ENCODE peak calls at places on chromosomes 11 and 22, in ten cellular contexts. B is A549, D is body of pancreas, U is stomach, X is uterus, E is spleen, T is tibial nerve, H is IMR-90, K is adrenal gland, N is HCT116. R is an unnamed sample.
A peak's percentile ranks its signal among the peaks of the same experiment; 100 is the strongest.

GRCh38 chr11:75663808-75664207 is 5.0 kb downstream of the MAP6 start:
- DNase-seq in B (no peak), D (no peak), U (no peak), X (no peak), E (no peak), T (no peak), H (no peak), K (no peak), N (no peak), R (no peak)

GRCh38 chr22:17777005-17777716 is 2.9 kb upstream of the BID start:
- DNase-seq in B (no peak), D (no peak), U (peak; percentile 55), X (no peak), E (peak; percentile 93), T (no peak), H (no peak), K (peak; percentile 77), N (no peak), R (no peak)

GRCh38 chr11:79116600-79116999 is 324.2 kb downstream of the TENM4 start:
- DNase-seq in B (no peak), D (no peak), U (no peak), X (no peak), E (no peak), T (no peak), H (no peak), K (no peak), N (no peak), R (no peak)

GRCh38 chr11:115008774-115009173 is 330.4 kb downstream of the NXPE2 start:
- DNase-seq in B (no peak), D (no peak), U (no peak), X (no peak), E (no peak), T (no peak), H (no peak), K (no peak), N (no peak), R (no peak)

GRCh38 chr22:45240137-45240809 is 421 bp downstream of the KIAA0930 start:
- DNase-seq in B (no peak), D (peak; percentile 48), U (no peak), X (peak; percentile 34), E (peak; percentile 92), T (no peak), H (no peak), K (no peak), N (no peak), R (no peak)

GRCh38 chr11:130156108-130157022 is 3.2 kb upstream of the ST14 start:
- DNase-seq in B (peak; percentile 28), D (no peak), U (no peak), X (no peak), E (no peak), T (no peak), H (no peak), K (no peak), N (no peak), R (no peak)

GRCh38 chr11:129720994-129721393 is 94.7 kb upstream of the TMEM45B start:
- DNase-seq in B (no peak), D (no peak), U (no peak), X (no peak), E (no peak), T (no peak), H (no peak), K (no peak), N (no peak), R (no peak)

GRCh38 chr22:45671051-45671782 is 417 bp upstream of the ATXN10 start:
- DNase-seq in B (no peak), D (no peak), U (no peak), X (peak; percentile 54), E (peak; percentile 75), T (no peak), H (no peak), K (no peak), N (no peak), R (peak; percentile 47)

GRCh38 chr11:8081591-8082021 is 595 bp downstream of the TUB start:
- DNase-seq in B (no peak), D (no peak), U (no peak), X (no peak), E (peak; percentile 65), T (no peak), H (peak; percentile 22), K (no peak), N (no peak), R (no peak)

GRCh38 chr11:8082391-8083087 is 1.5 kb downstream of the TUB start:
- DNase-seq in B (peak; percentile 21), D (no peak), U (no peak), X (peak; percentile 58), E (peak; percentile 62), T (no peak), H (no peak), K (peak; percentile 88), N (no peak), R (peak; percentile 48)

GRCh38 chr11:8080069-8080670 is 841 bp upstream of the TUB start:
- DNase-seq in B (no peak), D (no peak), U (no peak), X (no peak), E (no peak), T (no peak), H (no peak), K (no peak), N (no peak), R (no peak)

GRCh38 chr11:8079111-8079675 is 1.8 kb upstream of the TUB start:
- DNase-seq in B (no peak), D (no peak), U (no peak), X (no peak), E (no peak), T (no peak), H (no peak), K (no peak), N (no peak), R (no peak)

DNA sequence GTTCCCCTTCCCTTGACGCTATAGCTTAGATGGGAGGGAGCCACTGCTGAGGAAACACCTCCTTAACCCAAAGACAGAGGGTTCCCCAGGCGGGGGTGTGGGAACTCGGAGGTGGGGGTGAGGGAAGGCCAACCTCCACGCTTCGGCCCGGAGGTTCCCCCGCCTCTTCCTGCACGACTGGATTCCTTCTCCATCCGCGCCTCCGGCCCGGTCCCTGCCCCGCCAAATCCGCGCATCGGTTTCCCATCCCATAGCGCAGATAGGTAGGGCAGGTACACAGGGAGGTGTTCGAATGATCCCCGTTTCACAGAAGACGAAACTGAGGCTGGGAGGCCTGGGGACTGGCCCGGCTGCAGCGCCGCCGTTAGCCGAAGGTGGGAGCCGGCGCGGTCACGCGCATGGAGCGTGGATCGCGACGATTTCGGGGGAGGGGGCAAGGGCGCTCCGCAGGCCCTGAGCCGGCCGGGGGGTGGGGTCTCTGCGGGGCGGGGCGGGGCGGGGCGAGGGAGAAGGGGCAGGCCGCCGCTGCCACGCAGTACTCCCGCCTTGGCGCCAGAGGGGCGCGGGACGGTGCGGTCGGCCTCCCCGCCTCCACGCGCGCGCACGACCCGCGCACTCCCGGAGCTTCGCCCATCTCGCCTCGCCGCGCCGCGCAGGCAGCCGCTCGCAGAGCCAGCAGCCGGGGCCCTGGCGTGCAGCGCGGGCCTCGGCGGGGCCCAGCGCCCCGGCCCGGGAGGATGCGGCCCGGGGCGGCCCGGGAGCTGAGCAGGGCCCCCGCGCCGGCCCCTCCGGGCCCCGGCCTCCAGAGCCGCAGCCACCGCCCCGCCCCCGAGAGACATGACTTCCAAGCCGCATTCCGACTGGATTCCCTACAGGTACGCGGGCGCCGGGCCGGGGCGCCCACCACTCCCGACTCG is at the start of gene TUB:
- DNase-seq in B (peak; percentile 65), D (no peak), U (peak; percentile 26), X (no peak), E (peak; percentile 61), T (no peak), H (no peak), K (no peak), N (no peak), R (peak; percentile 64)
- TF ChIP-seq POLR2A in B (peak; percentile 41), D (no peak), U (no peak), X (no peak), E (no peak), T (no peak), H (no peak), K (no peak), N (no peak), R (no peak)

GRCh38 chr11:8531312-8531711 is 62.7 kb downstream of the STK33 start:
- DNase-seq in B (no peak), D (no peak), U (no peak), X (no peak), E (no peak), T (no peak), H (no peak), K (no peak), N (no peak), R (no peak)

GRCh38 chr11:8532475-8532874 is 61.6 kb downstream of the STK33 start:
- DNase-seq in B (no peak), D (no peak), U (no peak), X (no peak), E (no peak), T (no peak), H (no peak), K (no peak), N (no peak), R (no peak)

GRCh38 chr11:8527939-8528338 is 66.1 kb downstream of the STK33 start:
- DNase-seq in B (no peak), D (no peak), U (no peak), X (no peak), E (no peak), T (no peak), H (no peak), K (no peak), N (no peak), R (no peak)

GRCh38 chr11:8531982-8532381 is 62.0 kb downstream of the STK33 start:
- DNase-seq in B (no peak), D (no peak), U (no peak), X (no peak), E (no peak), T (no peak), H (no peak), K (no peak), N (no peak), R (no peak)

GRCh38 chr11:8533332-8533731 is 60.7 kb downstream of the STK33 start:
- DNase-seq in B (no peak), D (no peak), U (no peak), X (no peak), E (no peak), T (no peak), H (no peak), K (no peak), N (no peak), R (no peak)
- H3K4me1 ChIP-seq in B (no peaks in the 10 kb centered on the region), D (no peaks in the 10 kb centered on the region), U (no peaks in the 10 kb centered on the region), X (no peaks in the 10 kb centered on the region), E (peaks cover 21% of the 10 kb centered on the region), T (no peaks in the 10 kb centered on the region), H (no peaks in the 10 kb centered on the region), K (no peaks in the 10 kb centered on the region), N (no peaks in the 10 kb centered on the region), R (no peaks in the 10 kb centered on the region)

GRCh38 chr11:65779919-65780769 is 632 bp downstream of the AP5B1 start:
- DNase-seq in B (peak; percentile 76), D (peak; percentile 88), U (peak; percentile 86), X (peak; percentile 39), E (peak; percentile 96), T (peak; percentile 56), H (peak; percentile 67), K (peak; percentile 87), N (peak; percentile 64), R (peak; percentile 75)
- TF ChIP-seq POLR2A in B (peak; percentile 49), D (peak; percentile 80), U (no peak), X (no peak), E (no peak), T (no peak), H (no peak), K (peak; percentile 53), N (no peak), R (no peak)

DNA sequence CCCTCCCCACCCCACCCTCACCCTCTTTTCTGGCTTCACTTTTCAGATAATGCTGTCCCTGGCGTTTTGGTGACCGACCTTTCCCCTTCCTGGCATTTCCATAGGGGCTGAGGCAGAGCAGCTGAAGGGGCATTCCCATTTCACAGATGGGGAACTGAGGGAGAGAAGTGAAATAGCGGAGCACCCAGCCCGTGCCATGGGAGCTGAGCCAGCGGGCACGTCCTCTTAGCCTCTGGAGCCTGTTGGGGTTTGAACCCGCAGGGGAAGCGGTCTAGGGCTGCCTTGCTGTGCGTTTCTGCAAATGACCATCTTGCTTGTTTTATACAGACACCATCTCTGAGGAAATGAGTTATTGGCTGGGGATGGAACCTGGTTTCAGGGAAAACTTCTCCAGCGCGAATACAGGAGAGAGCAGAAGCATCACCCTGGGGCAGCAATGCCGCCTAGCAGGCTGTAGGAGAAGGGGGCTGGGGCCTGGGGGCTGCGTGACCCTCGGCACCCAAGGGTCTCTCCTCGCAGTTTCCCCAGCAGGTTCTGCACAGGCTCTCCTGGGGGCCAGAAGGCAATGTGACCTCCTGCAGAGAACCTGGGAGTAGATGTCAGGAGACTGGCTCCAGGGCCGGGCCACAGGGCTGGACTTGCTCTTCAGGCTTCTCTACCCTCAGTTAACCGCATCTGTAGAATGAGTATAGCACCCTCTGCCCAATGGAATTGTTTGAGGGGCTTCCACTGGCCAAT is 1.5 kb downstream of the PTPRJ start:
- DNase-seq in B (no peak), D (no peak), U (no peak), X (no peak), E (peak; percentile 88), T (no peak), H (no peak), K (no peak), N (no peak), R (no peak)
- H3K4me1 ChIP-seq in B (peaks cover 63% of the 10 kb centered on the region), D (peaks cover 29% of the 10 kb centered on the region), U (peaks cover 65% of the 10 kb centered on the region), X (peaks cover 14% of the 10 kb centered on the region), E (peaks cover 59% of the 10 kb centered on the region), T (peaks cover 56% of the 10 kb centered on the region), H (peaks cover 19% of the 10 kb centered on the region), K (peaks cover 12% of the 10 kb centered on the region), N (peaks cover 50% of the 10 kb centered on the region), R (no peaks in the 10 kb centered on the region)